ENCODE peak calls at places on chromosome 10, in four cellular contexts. A is activated T-helper 1 cell treated with anti-CD3 and anti-CD28 coated beads, Interleukin-2, amount 50 U/mL, for 16 hours; L is activated naive CD8-positive, alpha-beta T cell treated with anti-CD3 and anti-CD28 coated beads, Interleukin-2, amount 50 U/mL, for 24 hours; X is T-helper 9 cell. R is an unnamed sample.

GRCh38 chr10:43772191-43772590 is 123.5 kb upstream of the ZNF32 start:
- DNase-seq in A (no peak), L (no peak), X (no peak), R (no peak)

GRCh38 chr10:507355-507699 is 182.1 kb downstream of the DIP2C start:
- DNase-seq in A (no peak), L (no peak), X (no peak), R (no peak)

GRCh38 chr10:117536862-117537435 is 5.6 kb upstream of the EMX2 start:
- DNase-seq in A (no peak), L (no peak), X (no peak), R (no peak)

GRCh38 chr10:103968441-103969391 is 1.8 kb downstream of the SLK start:
- DNase-seq in A (no peak), L (no peak), X (no peak), R (no peak)

GRCh38 chr10:69359089-69360025 is 57.4 kb downstream of the TACR2 start:
- DNase-seq in A (no peak), L (no peak), X (peak), R (no peak)

GRCh38 chr10:61986357-61986756 is 84.9 kb downstream of the ARID5B start:
- DNase-seq in A (no peak), L (no peak), X (no peak), R (no peak)

GRCh38 chr10:104260775-104261115 is 6.1 kb downstream of the GSTO1 start:
- DNase-seq in A (no peak), L (no peak), X (no peak), R (no peak)

GRCh38 chr10:63005246-63005645 is 127.9 kb upstream of the NRBF2 start:
- DNase-seq in A (no peak), L (no peak), X (no peak), R (no peak)

GRCh38 chr10:93945814-93946213 is 47.9 kb upstream of the PLCE1 start:
- DNase-seq in A (no peak), L (no peak), X (no peak), R (no peak)

GRCh38 chr10:92432596-92432995 is 141.3 kb downstream of the IDE start:
- DNase-seq in A (no peak), L (no peak), X (no peak), R (no peak)

GRCh38 chr10:128377364-128377987 is 251.3 kb upstream of the MKI67 start:
- DNase-seq in A (no peak), L (no peak), X (no peak), R (no peak)

GRCh38 chr10:29430101-29430500 is 141.2 kb downstream of the LYZL1 start:
- DNase-seq in A (no peak), L (no peak), X (no peak), R (no peak)

GRCh38 chr10:129163536-129163935 is 303.5 kb upstream of the MGMT start:
- DNase-seq in A (no peak), L (no peak), X (no peak), R (no peak)

GRCh38 chr10:33334839-33335549 is 527 bp upstream of the NRP1 start:
- DNase-seq in A (no peak), L (peak), X (no peak), R (no peak)

GRCh38 chr10:133438711-133439273 is 14.4 kb upstream of the SPRN start:
- DNase-seq in A (no peak), L (no peak), X (no peak), R (no peak)